ENCODE peak calls at places on chromosomes 12 and 14, in four cellular contexts. One of them, this sample, is unnamed.

GRCh38 chr12:54795664-54796063 is 58.7 kb upstream of the MUCL1 start:
- DNase-seq in IMR-90: no peak
- DNase-seq in cardiac muscle cell: no peak
- DNase-seq in AG10803: no peak
- DNase-seq in this sample: no peak

GRCh38 chr12:52211716-52212585 is 20.1 kb upstream of the KRT80 start:
- DNase-seq in AG10803: no peak
- DNase-seq in IMR-90: no peak
- DNase-seq in cardiac muscle cell: no peak
- DNase-seq in this sample: no peak

GRCh38 chr14:54640480-54640879 is 73.6 kb downstream of the SAMD4A start:
- DNase-seq in IMR-90: no peak
- DNase-seq in cardiac muscle cell: peak
- DNase-seq in AG10803: peak
- DNase-seq in this sample: no peak

GRCh38 chr12:9509464-9510166 is 98.1 kb downstream of the KLRB1 start:
- DNase-seq in cardiac muscle cell: peak
- DNase-seq in AG10803: peak
- DNase-seq in IMR-90: peak
- DNase-seq in this sample: peak

GRCh38 chr14:77026166-77026929 is 2.2 kb downstream of the IRF2BPL start:
- DNase-seq in cardiac muscle cell: peak
- DNase-seq in AG10803: peak
- DNase-seq in IMR-90: peak
- DNase-seq in this sample: peak

GRCh38 chr12:27595231-27595642 is 71.2 kb downstream of the PPFIBP1 start:
- DNase-seq in AG10803: peak
- DNase-seq in cardiac muscle cell: peak
- DNase-seq in IMR-90: peak
- DNase-seq in this sample: peak

GRCh38 chr14:36217732-36218131 is 41.2 kb upstream of the PTCSC3 start:
- DNase-seq in cardiac muscle cell: peak
- DNase-seq in AG10803: no peak
- DNase-seq in IMR-90: no peak
- DNase-seq in this sample: no peak

GRCh38 chr12:45989277-45989856 is 1.0 kb downstream of the SCAF11 start:
- DNase-seq in AG10803: no peak
- DNase-seq in cardiac muscle cell: no peak
- DNase-seq in IMR-90: peak
- DNase-seq in this sample: no peak

GRCh38 chr14:69138189-69138535 is 14.8 kb downstream of the DCAF5 start:
- DNase-seq in IMR-90: peak
- DNase-seq in cardiac muscle cell: peak
- DNase-seq in AG10803: peak
- DNase-seq in this sample: peak

GRCh38 chr12:53046655-53047220 is 3.1 kb upstream of the TNS2 start:
- DNase-seq in IMR-90: peak
- DNase-seq in cardiac muscle cell: peak
- DNase-seq in AG10803: peak
- DNase-seq in this sample: peak

GRCh38 chr12:42969357-42969756 is 379.8 kb upstream of the PRICKLE1 start:
- DNase-seq in IMR-90: no peak
- DNase-seq in AG10803: no peak
- DNase-seq in cardiac muscle cell: peak
- DNase-seq in this sample: peak

GRCh38 chr12:124916370-124917134 is 2.1 kb upstream of the UBC start:
- DNase-seq in IMR-90: peak
- DNase-seq in AG10803: peak
- DNase-seq in cardiac muscle cell: peak
- DNase-seq in this sample: peak

GRCh38 chr12:81598205-81598604 is 160.9 kb downstream of the PPFIA2 start:
- DNase-seq in IMR-90: no peak
- DNase-seq in cardiac muscle cell: no peak
- DNase-seq in AG10803: no peak
- DNase-seq in this sample: no peak

GRCh38 chr14:70665448-70666363 is 24.0 kb downstream of the TTC9 start:
- DNase-seq in AG10803: peak
- DNase-seq in cardiac muscle cell: no peak
- DNase-seq in IMR-90: no peak
- DNase-seq in this sample: no peak

GRCh38 chr12:51217133-51217967 is 512 bp downstream of the POU6F1 start:
- DNase-seq in cardiac muscle cell: peak
- DNase-seq in AG10803: no peak
- DNase-seq in IMR-90: no peak
- DNase-seq in this sample: no peak

GRCh38 chr12:101967506-101967905 is 90.1 kb downstream of the DRAM1 start:
- DNase-seq in AG10803: no peak
- DNase-seq in IMR-90: no peak
- DNase-seq in cardiac muscle cell: no peak
- DNase-seq in this sample: no peak

GRCh38 chr12:6644903-6645302 is 2.3 kb downstream of the ACRBP start:
- DNase-seq in cardiac muscle cell: peak
- DNase-seq in AG10803: no peak
- DNase-seq in IMR-90: no peak
- DNase-seq in this sample: peak

GRCh38 chr14:95319312-95320075 is at the start of gene CLMN:
- DNase-seq in cardiac muscle cell: peak
- DNase-seq in IMR-90: peak
- DNase-seq in AG10803: peak
- DNase-seq in this sample: peak

GRCh38 chr12:85836716-85837100 is 499 bp upstream of the RASSF9 start:
- DNase-seq in AG10803: no peak
- DNase-seq in cardiac muscle cell: no peak
- DNase-seq in IMR-90: no peak
- DNase-seq in this sample: no peak

GRCh38 chr12:85835810-85836715 is at the start of gene RASSF9:
- DNase-seq in cardiac muscle cell: peak
- DNase-seq in IMR-90: peak
- DNase-seq in AG10803: peak
- DNase-seq in this sample: peak

GRCh38 chr12:85834378-85834777 is 1.8 kb downstream of the RASSF9 start:
- DNase-seq in cardiac muscle cell: no peak
- DNase-seq in IMR-90: no peak
- DNase-seq in AG10803: peak
- DNase-seq in this sample: no peak

GRCh38 chr12:85833558-85833957 is 2.7 kb downstream of the RASSF9 start:
- DNase-seq in cardiac muscle cell: no peak
- DNase-seq in AG10803: no peak
- DNase-seq in IMR-90: no peak
- DNase-seq in this sample: no peak

GRCh38 chr12:85835417-85835809 is 796 bp downstream of the RASSF9 start:
- DNase-seq in AG10803: peak
- DNase-seq in IMR-90: peak
- DNase-seq in cardiac muscle cell: peak
- DNase-seq in this sample: peak
- H3K4me3 ChIP-seq in AG10803: peak
- H3K4me3 ChIP-seq in IMR-90: no peak
- H3K4me3 ChIP-seq in cardiac muscle cell: peak
- H3K4me3 ChIP-seq in this sample: peak

GRCh38 chr14:57530571-57530970 is 36.9 kb upstream of the CCDC198 start:
- DNase-seq in IMR-90: no peak
- DNase-seq in cardiac muscle cell: no peak
- DNase-seq in AG10803: no peak
- DNase-seq in this sample: no peak

DNA sequence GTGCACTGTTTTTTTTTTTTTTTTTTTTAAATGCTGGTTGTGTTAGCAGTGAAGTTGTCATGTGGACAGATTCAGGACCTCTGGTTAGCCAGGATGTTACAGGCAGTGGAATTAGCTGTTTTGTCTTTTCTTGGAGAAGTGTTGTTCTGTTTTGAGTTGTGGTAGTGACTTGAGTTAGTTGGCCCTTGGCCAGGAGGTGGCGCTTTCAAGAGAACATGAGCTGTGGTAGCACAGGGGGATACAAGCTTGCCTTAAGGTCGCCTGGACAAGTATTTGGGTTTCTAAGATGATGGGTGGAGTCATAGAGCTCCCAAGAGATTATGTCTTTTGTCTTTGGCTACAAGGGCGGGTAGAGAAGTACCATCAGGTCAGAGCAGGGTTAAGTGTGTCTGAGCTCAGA is 33.3 kb upstream of the CCDC198 start:
- DNase-seq in AG10803: no peak
- DNase-seq in cardiac muscle cell: no peak
- DNase-seq in IMR-90: no peak
- DNase-seq in this sample: no peak
- TF ChIP-seq CTCF in AG10803: no peak
- TF ChIP-seq CTCF in cardiac muscle cell: no peak
- TF ChIP-seq CTCF in IMR-90: no peak
- TF ChIP-seq CTCF in this sample: no peak

DNA sequence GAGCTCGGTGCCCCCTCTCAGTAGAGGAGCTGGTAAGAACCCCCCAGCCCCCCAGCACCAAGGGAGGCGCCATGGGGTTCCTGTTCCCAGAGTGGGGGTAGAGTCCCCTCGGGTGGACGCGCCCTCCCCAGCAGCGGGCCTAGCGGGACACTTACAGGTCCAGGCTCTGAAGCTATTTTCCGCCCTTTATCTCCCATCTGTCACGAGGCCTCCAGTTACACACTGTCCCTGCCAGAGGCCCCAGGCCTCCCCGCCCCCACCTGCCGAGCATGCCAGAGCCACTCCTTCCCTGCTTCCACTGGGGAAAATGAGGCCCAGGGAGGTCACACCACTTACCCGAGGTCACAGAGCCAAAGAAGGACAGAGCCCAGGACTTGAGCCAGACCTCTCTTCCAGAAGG is 3.1 kb downstream of the C14orf180 start:
- DNase-seq in IMR-90: no peak
- DNase-seq in cardiac muscle cell: no peak
- DNase-seq in AG10803: no peak
- DNase-seq in this sample: peak
- H3K4me3 ChIP-seq in IMR-90: no peak
- H3K4me3 ChIP-seq in cardiac muscle cell: no peak
- H3K4me3 ChIP-seq in AG10803: no peak
- H3K4me3 ChIP-seq in this sample: no peak

GRCh38 chr12:64706366-64706765 is 52.8 kb downstream of the GNS start:
- DNase-seq in cardiac muscle cell: peak
- DNase-seq in IMR-90: no peak
- DNase-seq in AG10803: no peak
- DNase-seq in this sample: peak
- TF ChIP-seq CTCF in cardiac muscle cell: no peak
- TF ChIP-seq CTCF in IMR-90: no peak
- TF ChIP-seq CTCF in AG10803: no peak
- TF ChIP-seq CTCF in this sample: no peak

GRCh38 chr14:92004062-92004461 is 35.8 kb downstream of the TRIP11 start:
- DNase-seq in AG10803: no peak
- DNase-seq in cardiac muscle cell: no peak
- DNase-seq in IMR-90: peak
- DNase-seq in this sample: no peak

GRCh38 chr14:91997492-91997891 is 42.4 kb downstream of the TRIP11 start:
- DNase-seq in IMR-90: peak
- DNase-seq in cardiac muscle cell: no peak
- DNase-seq in AG10803: peak
- DNase-seq in this sample: peak

GRCh38 chr14:91996951-91997371 is 42.9 kb downstream of the TRIP11 start:
- DNase-seq in cardiac muscle cell: peak
- DNase-seq in IMR-90: peak
- DNase-seq in AG10803: peak
- DNase-seq in this sample: peak

GRCh38 chr14:91998667-91999570 is 40.9 kb downstream of the TRIP11 start:
- DNase-seq in cardiac muscle cell: no peak
- DNase-seq in AG10803: no peak
- DNase-seq in IMR-90: no peak
- DNase-seq in this sample: no peak
- H3K4me3 ChIP-seq in cardiac muscle cell: no peak
- H3K4me3 ChIP-seq in AG10803: no peak
- H3K4me3 ChIP-seq in IMR-90: no peak
- H3K4me3 ChIP-seq in this sample: no peak

DNA sequence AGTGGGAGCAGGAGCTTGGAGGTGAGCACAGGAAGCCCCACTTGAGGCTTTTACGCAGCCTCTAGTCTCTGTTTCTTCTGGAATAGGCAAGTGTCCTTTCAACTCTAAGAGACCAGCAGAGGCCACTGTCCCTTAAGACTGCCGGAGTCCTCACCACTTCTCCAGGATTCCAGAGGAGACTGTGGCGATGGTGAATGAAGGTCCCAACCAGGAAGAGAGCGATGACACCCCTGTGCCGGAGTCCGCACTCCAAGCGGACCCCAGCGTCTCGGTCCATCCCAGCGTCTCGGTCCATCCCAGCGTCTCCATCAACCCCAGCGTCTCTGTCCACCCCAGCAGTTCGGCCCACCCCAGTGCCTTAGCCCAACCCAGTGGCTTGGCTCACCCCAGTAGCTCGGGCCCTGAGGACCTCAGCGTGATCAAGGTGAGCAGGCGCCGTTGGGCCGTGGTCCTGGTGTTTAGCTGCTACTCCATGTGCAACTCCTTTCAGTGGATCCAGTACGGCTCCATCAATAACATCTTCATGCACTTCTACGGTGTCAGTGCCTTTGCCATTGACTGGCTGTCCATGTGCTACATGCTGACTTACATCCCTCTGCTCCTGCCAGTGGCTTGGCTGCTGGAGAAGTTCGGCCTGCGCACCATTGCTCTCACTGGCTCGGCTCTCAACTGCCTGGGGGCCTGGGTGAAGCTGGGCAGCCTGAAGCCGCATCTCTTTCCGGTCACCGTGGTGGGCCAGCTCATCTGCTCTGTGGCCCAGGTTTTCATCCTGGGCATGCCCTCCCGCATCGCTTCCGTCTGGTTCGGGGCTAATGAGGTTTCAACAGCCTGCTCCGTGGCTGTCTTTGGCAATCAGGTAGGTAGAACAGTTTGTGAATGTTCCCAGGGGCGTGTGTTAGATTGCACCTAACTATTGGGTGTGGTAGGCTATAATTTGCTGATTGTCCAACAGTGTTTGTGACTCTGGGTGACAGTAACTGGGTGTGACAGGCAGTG is 664 bp downstream of the FLVCR2 start:
- DNase-seq in IMR-90: peak
- DNase-seq in AG10803: peak
- DNase-seq in cardiac muscle cell: no peak
- DNase-seq in this sample: peak
- TF ChIP-seq CTCF in IMR-90: peak
- TF ChIP-seq CTCF in AG10803: no peak
- TF ChIP-seq CTCF in cardiac muscle cell: peak
- TF ChIP-seq CTCF in this sample: no peak

DNA sequence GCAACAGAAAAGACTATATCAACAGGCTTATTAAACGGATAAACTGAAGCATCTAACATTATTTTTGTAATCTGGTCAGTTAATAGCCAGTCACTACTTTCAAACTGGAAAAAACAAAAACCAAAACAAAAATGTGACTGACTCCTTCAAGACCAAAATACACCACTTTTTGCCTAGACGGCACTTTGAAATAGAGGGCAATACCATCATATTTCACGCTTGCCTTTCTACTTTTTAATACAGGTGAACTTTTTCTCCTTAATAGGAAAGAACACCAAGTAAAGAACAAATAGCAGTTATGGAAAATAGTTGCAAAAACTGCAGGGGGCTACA is 550 bp upstream of the NUP107 start:
- DNase-seq in cardiac muscle cell: no peak
- DNase-seq in AG10803: no peak
- DNase-seq in IMR-90: no peak
- DNase-seq in this sample: no peak
- H3K4me3 ChIP-seq in cardiac muscle cell: peak
- H3K4me3 ChIP-seq in AG10803: peak
- H3K4me3 ChIP-seq in IMR-90: peak
- H3K4me3 ChIP-seq in this sample: peak

GRCh38 chr12:29427964-29428363 is 47.0 kb upstream of the ERGIC2 start:
- DNase-seq in cardiac muscle cell: peak
- DNase-seq in IMR-90: no peak
- DNase-seq in AG10803: no peak
- DNase-seq in this sample: peak
- TF ChIP-seq CTCF in cardiac muscle cell: peak
- TF ChIP-seq CTCF in IMR-90: no peak
- TF ChIP-seq CTCF in AG10803: no peak
- TF ChIP-seq CTCF in this sample: peak